ENCODE peak calls at places on chromosomes 3 and 15, in five cellular contexts. Q, Y, B, A and R are unnamed samples.

GRCh38 chr15:73296621-73297353 is 72.0 kb downstream of the HCN4 start:
- DNase-seq in Q (no peak), Y (no peak), B (no peak), A (no peak), R (no peak)

GRCh38 chr3:45701167-45701867 is 12.1 kb downstream of the SACM1L start:
- DNase-seq in Q (no peak), Y (no peak), B (no peak), A (no peak), R (no peak)

GRCh38 chr15:58114388-58114787 is 23.8 kb upstream of the AQP9 start:
- DNase-seq in Q (no peak), Y (no peak), B (no peak), A (no peak), R (no peak)

GRCh38 chr15:54282228-54282836 is 304.1 kb downstream of the UNC13C start:
- DNase-seq in Q (no peak), Y (no peak), B (no peak), A (no peak), R (peak)

GRCh38 chr3:157059661-157060060 is 100.3 kb downstream of the CCNL1 start:
- DNase-seq in Q (no peak), Y (no peak), B (no peak), A (no peak), R (no peak)

GRCh38 chr15:37880009-37880834 is 54.2 kb upstream of the TMCO5A start:
- DNase-seq in Q (no peak), Y (peak), B (peak), A (peak), R (peak)

GRCh38 chr3:156323466-156323865 is 203.1 kb downstream of the KCNAB1 start:
- DNase-seq in Q (no peak), Y (peak), B (peak), A (no peak), R (no peak)

GRCh38 chr3:130960139-130960779 is 66.4 kb downstream of the ASTE1 start:
- DNase-seq in Q (no peak), Y (peak), B (no peak), A (no peak), R (no peak)

GRCh38 chr3:148723591-148723990 is 25.9 kb downstream of the AGTR1 start:
- DNase-seq in Q (no peak), Y (peak), B (no peak), A (no peak), R (no peak)

GRCh38 chr3:157131861-157132260 is 28.1 kb downstream of the CCNL1 start:
- DNase-seq in Q (no peak), Y (peak), B (no peak), A (no peak), R (no peak)

GRCh38 chr15:61301701-61302100 is 72.6 kb upstream of the RORA start:
- DNase-seq in Q (no peak), Y (no peak), B (no peak), A (no peak), R (no peak)

GRCh38 chr3:4119119-4119518 is 184.1 kb upstream of the SETMAR start:
- DNase-seq in Q (no peak), Y (no peak), B (no peak), A (no peak), R (no peak)

GRCh38 chr3:126390751-126391150 is 4.0 kb upstream of the CFAP100 start:
- DNase-seq in Q (no peak), Y (no peak), B (no peak), A (no peak), R (no peak)

GRCh38 chr3:105458518-105459215 is 92.0 kb downstream of the ALCAM start:
- DNase-seq in Q (no peak), Y (peak), B (no peak), A (no peak), R (no peak)

GRCh38 chr3:182450942-182451607 is 342.2 kb upstream of the ATP11B start:
- DNase-seq in Q (no peak), Y (no peak), B (no peak), A (no peak), R (no peak)

GRCh38 chr3:160950954-160951353 is 154.2 kb downstream of the B3GALNT1 start:
- DNase-seq in Q (no peak), Y (no peak), B (no peak), A (no peak), R (no peak)

GRCh38 chr3:189710620-189711388 is 79.6 kb downstream of the TP63 start:
- DNase-seq in Q (peak), Y (peak), B (peak), A (peak), R (peak)

GRCh38 chr15:37099321-37100108 is 834 bp downstream of the MEIS2 start:
- DNase-seq in Q (no peak), Y (peak), B (no peak), A (peak), R (no peak)

GRCh38 chr3:97927699-97928098 is 44.5 kb downstream of the RIOX2 start:
- DNase-seq in Q (no peak), Y (peak), B (no peak), A (no peak), R (no peak)

GRCh38 chr15:99477745-99478525 is 87.8 kb upstream of the MEF2A start:
- DNase-seq in Q (no peak), Y (no peak), B (no peak), A (no peak), R (no peak)

GRCh38 chr3:127172670-127173515 is 20.0 kb upstream of the PRR23E start:
- DNase-seq in Q (no peak), Y (peak), B (peak), A (peak), R (peak)

GRCh38 chr3:169765281-169765624 is 393 bp upstream of the TERC start:
- DNase-seq in Q (no peak), Y (no peak), B (no peak), A (no peak), R (no peak)

GRCh38 chr3:12350151-12350813 is 61.4 kb downstream of the PPARG start:
- DNase-seq in Q (no peak), Y (peak), B (no peak), A (no peak), R (peak)

GRCh38 chr15:43977072-43977884 is 150.5 kb downstream of the WDR76 start:
- DNase-seq in Q (no peak), Y (no peak), B (no peak), A (no peak), R (no peak)

GRCh38 chr15:99718421-99718820 is 14.8 kb downstream of the LYSMD4 start:
- DNase-seq in Q (no peak), Y (no peak), B (no peak), A (no peak), R (no peak)

GRCh38 chr15:96274087-96274440 is 56.4 kb upstream of the NR2F2 start:
- DNase-seq in Q (no peak), Y (no peak), B (no peak), A (no peak), R (no peak)

GRCh38 chr3:84547971-84548970 is 410.5 kb upstream of the CADM2 start:
- DNase-seq in Q (no peak), Y (peak), B (peak), A (peak), R (peak)

GRCh38 chr15:89139613-89140499 is 51.6 kb downstream of the ABHD2 start:
- DNase-seq in Q (no peak), Y (peak), B (peak), A (no peak), R (no peak)

GRCh38 chr3:10248984-10249748 is 907 bp downstream of the TATDN2 start:
- DNase-seq in Q (peak), Y (peak), B (peak), A (peak), R (peak)

GRCh38 chr15:47196057-47196456 is 521.2 kb upstream of the SEMA6D start:
- DNase-seq in Q (peak), Y (peak), B (peak), A (peak), R (peak)

GRCh38 chr15:66897381-66897780 is 168.0 kb upstream of the SMAD3 start:
- DNase-seq in Q (no peak), Y (no peak), B (no peak), A (no peak), R (no peak)

GRCh38 chr3:194231840-194232832 is 96.2 kb downstream of the HES1 start:
- DNase-seq in Q (no peak), Y (no peak), B (no peak), A (no peak), R (no peak)

GRCh38 chr3:9916734-9917680 is at the start of gene IL17RC:
- DNase-seq in Q (peak), Y (peak), B (peak), A (peak), R (peak)

GRCh38 chr15:40731034-40731433 is 24.0 kb downstream of the RMDN3 start:
- DNase-seq in Q (no peak), Y (no peak), B (no peak), A (no peak), R (no peak)

GRCh38 chr3:67296039-67296892 is 298.2 kb downstream of the KBTBD8 start:
- DNase-seq in Q (no peak), Y (no peak), B (peak), A (no peak), R (no peak)

GRCh38 chr15:74213858-74214284 is 11.3 kb upstream of the STRA6 start:
- DNase-seq in Q (no peak), Y (no peak), B (no peak), A (no peak), R (no peak)

GRCh38 chr3:124619887-124620599 is 110.2 kb upstream of the UMPS start:
- DNase-seq in Q (no peak), Y (no peak), B (no peak), A (no peak), R (no peak)

GRCh38 chr15:58269455-58270414 is 131.6 kb downstream of the AQP9 start:
- DNase-seq in Q (peak), Y (peak), B (peak), A (peak), R (peak)

DNA sequence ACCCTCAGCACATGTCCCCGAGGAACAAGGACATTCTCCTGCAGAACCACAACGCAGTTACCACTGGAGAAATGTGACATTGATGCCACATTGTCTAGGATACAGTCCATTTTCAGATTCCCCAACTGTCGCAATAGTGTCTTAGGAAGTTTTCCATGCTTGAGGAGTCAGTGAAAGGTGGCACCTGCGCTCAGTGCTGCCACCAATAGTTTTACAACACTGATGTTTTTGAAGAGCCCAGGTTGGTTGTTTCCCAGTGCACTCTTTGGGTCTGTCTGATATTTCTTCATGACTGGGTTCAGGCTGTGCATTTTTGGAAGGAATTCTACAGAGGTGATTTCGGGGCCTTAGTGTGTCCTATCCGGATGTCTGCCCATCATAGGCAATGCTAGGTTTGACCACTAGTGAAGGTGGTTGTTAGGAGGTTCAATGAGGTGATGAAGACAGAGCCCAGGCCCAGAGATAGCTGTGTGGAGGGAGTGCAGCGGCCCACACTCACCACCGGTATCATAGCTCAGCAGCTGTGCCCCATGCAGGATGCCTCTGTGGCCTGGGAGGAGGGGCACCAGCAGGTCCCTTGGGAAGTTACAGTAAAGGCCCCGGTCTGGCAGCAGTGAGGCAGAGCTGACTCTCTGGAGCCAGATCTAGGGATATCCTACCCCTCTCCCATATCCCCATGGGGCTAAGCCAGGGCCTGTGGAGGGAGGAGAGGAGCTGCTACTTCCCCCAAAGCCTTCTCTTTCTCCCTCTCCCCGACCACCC is 96.6 kb downstream of the DNAJB8 start:
- DNase-seq in Q (no peak), Y (no peak), B (no peak), A (no peak), R (no peak)
- TF ChIP-seq CTCF in Q (no peak), Y (no peak), B (no peak), A (no peak), R (no peak)

GRCh38 chr3:38368238-38368637 is 21.7 kb downstream of the XYLB start:
- DNase-seq in Q (no peak), Y (no peak), B (no peak), A (no peak), R (peak)
- TF ChIP-seq CTCF in Q (no peak), Y (no peak), B (no peak), A (no peak), R (no peak)

GRCh38 chr3:166917437-166917836 is 462.7 kb downstream of the ZBBX start:
- DNase-seq in Q (no peak), Y (no peak), B (no peak), A (no peak), R (no peak)
- TF ChIP-seq CTCF in Q (no peak), Y (no peak), B (no peak), A (no peak), R (no peak)

GRCh38 chr3:141784096-141784495 is 20.9 kb downstream of the GRK7 start:
- DNase-seq in Q (no peak), Y (no peak), B (no peak), A (no peak), R (no peak)

GRCh38 chr3:141792495-141792894 is 29.3 kb downstream of the GRK7 start:
- DNase-seq in Q (no peak), Y (no peak), B (no peak), A (no peak), R (no peak)

GRCh38 chr3:141793476-141794260 is 30.5 kb downstream of the GRK7 start:
- DNase-seq in Q (no peak), Y (no peak), B (no peak), A (no peak), R (no peak)

GRCh38 chr3:141788147-141788546 is 24.9 kb downstream of the GRK7 start:
- DNase-seq in Q (no peak), Y (no peak), B (no peak), A (no peak), R (no peak)

GRCh38 chr3:141789281-141789680 is 26.1 kb downstream of the GRK7 start:
- DNase-seq in Q (no peak), Y (no peak), B (no peak), A (no peak), R (no peak)
- TF ChIP-seq CTCF in Q (no peak), Y (no peak), B (no peak), A (no peak), R (no peak)